ENCODE peak calls at places on chromosomes 1 and 21, in six cellular contexts. C is SK-N-SH, L is HepG2, P is GM12878, E is H1, I is K562. O is an unnamed sample.

GRCh38 chr1:107264561-107264960 is 123.7 kb downstream of the NTNG1 start:
- DNase-seq in C (no peak), L (no peak), P (no peak), E (no peak), I (no peak), O (no peak)

GRCh38 chr1:51303751-51304196 is 26.6 kb downstream of the TTC39A start:
- DNase-seq in C (no peak), L (no peak), P (peak), E (no peak), I (peak), O (no peak)

GRCh38 chr1:63662056-63662836 is 69.0 kb downstream of the PGM1 start:
- DNase-seq in C (no peak), L (no peak), P (no peak), E (no peak), I (no peak), O (no peak)

GRCh38 chr21:45542667-45543370 is 579 bp upstream of the SLC19A1 start:
- DNase-seq in C (peak), L (no peak), P (no peak), E (no peak), I (no peak), O (no peak)

GRCh38 chr1:115474166-115474565 is 136.1 kb upstream of the NGF start:
- DNase-seq in C (no peak), L (no peak), P (no peak), E (no peak), I (no peak), O (no peak)

GRCh38 chr1:6962956-6963915 is 178.0 kb downstream of the CAMTA1 start:
- DNase-seq in C (peak), L (no peak), P (peak), E (peak), I (peak), O (no peak)

GRCh38 chr21:38241029-38241740 is 15.6 kb upstream of the KCNJ15 start:
- DNase-seq in C (no peak), L (no peak), P (no peak), E (no peak), I (no peak), O (no peak)

GRCh38 chr1:202578565-202578964 is 131.7 kb downstream of the SYT2 start:
- DNase-seq in C (no peak), L (no peak), P (no peak), E (no peak), I (no peak), O (no peak)

GRCh38 chr1:227192163-227192562 is 126.1 kb downstream of the CDC42BPA start:
- DNase-seq in C (no peak), L (no peak), P (peak), E (peak), I (peak), O (no peak)

GRCh38 chr1:51897699-51898031 is 19.1 kb upstream of the NRDC start:
- DNase-seq in C (no peak), L (no peak), P (no peak), E (no peak), I (no peak), O (no peak)

GRCh38 chr1:30375156-30375555 is 348.2 kb downstream of the MATN1 start:
- DNase-seq in C (no peak), L (no peak), P (no peak), E (no peak), I (no peak), O (no peak)

GRCh38 chr1:111656093-111657017 is 36.8 kb downstream of the RAP1A start:
- DNase-seq in C (peak), L (peak), P (no peak), E (no peak), I (peak), O (peak)
- TF ChIP-seq GABPA in C (no peak), L (no peak), P (no peak), E (no peak), I (no peak), O (no peak)

DNA sequence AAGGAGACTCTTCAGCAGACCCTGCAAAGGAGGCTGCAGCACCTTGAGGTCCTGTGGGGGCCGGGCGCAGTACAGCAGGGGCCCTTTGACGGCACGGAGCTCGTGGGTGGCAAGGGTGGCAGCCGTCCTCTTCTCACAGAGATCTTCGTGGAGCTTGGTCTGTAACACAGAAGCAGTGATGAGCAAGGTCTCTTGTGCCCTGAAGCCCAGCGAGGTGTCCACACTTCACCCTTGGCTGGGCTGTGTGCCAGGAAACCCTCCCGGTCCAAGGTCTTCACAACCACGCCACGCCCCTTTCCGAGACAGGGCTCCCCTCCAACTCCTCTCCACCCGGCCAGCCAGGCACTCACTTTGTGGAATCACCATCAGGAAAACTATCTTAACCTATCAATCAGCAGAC is 11.3 kb downstream of the LRRC47 start:
- DNase-seq in C (no peak), L (peak), P (no peak), E (no peak), I (no peak), O (no peak)
- TF ChIP-seq GABPA in C (no peak), L (no peak), P (no peak), E (no peak), I (no peak), O (no peak)

GRCh38 chr1:207218512-207219352 is 102.7 kb upstream of the CD55 start:
- DNase-seq in C (no peak), L (no peak), P (no peak), E (no peak), I (peak), O (no peak)
- TF ChIP-seq GABPA in C (no peak), L (no peak), P (no peak), E (no peak), I (no peak), O (no peak)

DNA sequence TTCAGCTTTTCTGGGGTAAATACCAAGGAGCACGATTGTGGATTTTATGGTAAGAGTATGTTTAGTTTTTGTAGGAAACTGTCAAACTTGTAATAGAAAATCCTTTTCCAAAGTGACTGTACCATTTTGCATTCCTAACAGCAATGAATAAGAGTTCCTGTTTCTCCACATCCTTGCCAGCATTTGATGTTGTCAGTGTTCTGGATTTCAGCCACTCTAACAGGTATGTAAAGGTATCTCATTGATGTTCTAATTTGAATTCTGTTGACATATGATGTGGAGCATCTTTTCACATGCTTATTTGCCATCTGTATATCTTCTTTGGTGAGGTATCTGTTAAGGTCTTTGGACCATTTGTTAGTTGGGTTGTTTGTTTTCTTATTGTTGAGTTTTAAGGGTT is 50.3 kb upstream of the RGS2 start:
- DNase-seq in C (no peak), L (no peak), P (no peak), E (no peak), I (no peak), O (no peak)
- TF ChIP-seq GABPA in C (no peak), L (no peak), P (no peak), E (no peak), I (no peak), O (no peak)

GRCh38 chr1:42171679-42172266 is 7.2 kb upstream of the GUCA2A start:
- DNase-seq in C (no peak), L (no peak), P (no peak), E (no peak), I (no peak), O (no peak)

GRCh38 chr1:42173155-42173933 is 8.8 kb upstream of the GUCA2A start:
- DNase-seq in C (peak), L (peak), P (no peak), E (no peak), I (peak), O (peak)

GRCh38 chr1:42172394-42173133 is 8.0 kb upstream of the GUCA2A start:
- DNase-seq in C (peak), L (peak), P (no peak), E (no peak), I (peak), O (no peak)

GRCh38 chr1:42175314-42176054 is 10.9 kb upstream of the GUCA2A start:
- DNase-seq in C (no peak), L (no peak), P (no peak), E (no peak), I (no peak), O (no peak)

DNA sequence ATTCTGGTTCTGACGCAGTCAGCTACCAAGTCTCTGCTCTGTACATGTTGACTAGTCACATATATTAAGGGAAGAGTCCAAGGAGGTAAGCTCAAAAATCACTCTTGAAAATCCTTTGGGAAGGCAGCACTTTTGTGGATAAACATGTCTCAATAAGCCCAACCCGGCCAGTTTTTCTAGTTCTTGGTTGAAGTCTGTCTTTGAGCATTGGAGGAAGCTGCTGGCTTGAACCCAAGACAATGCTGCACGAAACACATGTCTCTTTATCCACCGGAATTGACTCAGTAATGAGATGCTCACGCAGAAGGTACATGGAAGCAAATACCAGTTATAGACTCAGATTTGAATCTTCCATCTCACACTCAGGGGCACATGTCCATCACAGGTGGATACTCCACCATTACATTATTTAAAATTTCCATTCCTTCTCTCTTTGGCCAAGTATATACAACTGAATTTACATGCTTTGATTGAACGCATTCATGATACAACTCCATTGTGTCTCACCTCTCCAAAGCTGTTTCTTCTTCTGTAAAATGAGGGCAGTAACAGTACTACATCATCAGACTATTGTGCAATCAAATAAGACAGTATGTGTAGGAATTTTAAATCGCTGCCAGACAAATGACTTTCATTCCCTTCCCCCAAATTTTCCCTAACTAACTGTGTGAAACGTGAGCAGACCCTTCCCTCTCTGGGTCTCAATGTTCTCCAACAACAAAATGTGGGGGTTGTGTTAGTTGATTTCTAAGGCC is 9.6 kb upstream of the GUCA2A start:
- DNase-seq in C (no peak), L (no peak), P (no peak), E (no peak), I (no peak), O (no peak)
- TF ChIP-seq GABPA in C (no peak), L (no peak), P (no peak), E (no peak), I (no peak), O (no peak)

DNA sequence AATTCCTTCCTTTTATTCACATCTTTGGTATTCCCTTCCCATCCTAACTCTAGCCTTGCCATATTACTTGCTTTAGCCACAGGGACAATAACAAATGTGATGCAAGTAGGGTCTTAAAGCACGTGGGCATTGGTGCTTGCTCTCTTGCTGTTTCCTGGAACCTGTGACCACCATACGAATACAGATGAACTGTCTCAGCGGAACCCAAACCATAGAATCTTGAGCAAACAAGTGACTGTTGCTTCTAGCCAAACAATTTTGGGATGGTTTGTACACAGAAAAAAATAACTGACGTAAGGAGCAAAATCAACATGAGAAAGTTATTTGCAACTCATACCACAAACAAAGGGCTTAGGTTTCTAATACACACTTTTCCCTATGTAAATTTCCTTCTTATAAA is 15.2 kb upstream of the VTCN1 start:
- DNase-seq in C (no peak), L (no peak), P (no peak), E (no peak), I (no peak), O (no peak)
- TF ChIP-seq GABPA in C (no peak), L (no peak), P (no peak), E (no peak), I (no peak), O (no peak)

GRCh38 chr1:75134939-75135828 is 996 bp downstream of the LHX8 start:
- DNase-seq in C (peak), L (no peak), P (no peak), E (no peak), I (no peak), O (no peak)
- TF ChIP-seq GABPA in C (no peak), L (no peak), P (no peak), E (no peak), I (no peak), O (no peak)

GRCh38 chr1:109687641-109688499 is at the start of gene GSTM1:
- DNase-seq in C (no peak), L (no peak), P (peak), E (peak), I (no peak), O (peak)
- TF ChIP-seq GABPA in C (no peak), L (no peak), P (no peak), E (no peak), I (no peak), O (no peak)

O was measured in HL-60.